ENCODE peak calls at places on chromosome 9, in eight cellular contexts. X, T, G, L, K, O, Q and J are unnamed samples.

GRCh38 chr9:121185178-121185745 is 16.4 kb downstream of the RAB14 start:
- DNase-seq in X (no peak), T (no peak), G (no peak), L (no peak), K (no peak), O (no peak), Q (no peak), J (no peak)

GRCh38 chr9:131276107-131276888 is at the start of gene FAM78A:
- DNase-seq in X (peak; percentile 75), T (no peak), G (peak; percentile 75), L (no peak), K (peak; percentile 14), O (peak; percentile 68), Q (peak; percentile 82), J (no peak)

GRCh38 chr9:108478871-108479332 is 376.9 kb downstream of the ACTL7B start:
- DNase-seq in X (no peak), T (peak; percentile 58), G (no peak), L (no peak), K (peak; percentile 90), O (no peak), Q (no peak), J (no peak)

GRCh38 chr9:95785209-95785608 is 90.3 kb upstream of the ERCC6L2 start:
- DNase-seq in X (no peak), T (no peak), G (no peak), L (no peak), K (no peak), O (no peak), Q (no peak), J (no peak)

GRCh38 chr9:124309665-124310064 is 51.9 kb downstream of the NEK6 start:
- DNase-seq in X (no peak), T (peak; percentile 93), G (no peak), L (no peak), K (peak; percentile 98), O (no peak), Q (no peak), J (no peak)

GRCh38 chr9:133023117-133023890 is 7.5 kb upstream of the GTF3C5 start:
- DNase-seq in X (peak; percentile 36), T (no peak), G (peak; percentile 54), L (peak; percentile 11), K (no peak), O (peak; percentile 60), Q (no peak), J (peak; percentile 46)

GRCh38 chr9:137491735-137492432 is 32.8 kb upstream of the NSMF start:
- DNase-seq in X (no peak), T (no peak), G (no peak), L (no peak), K (no peak), O (no peak), Q (no peak), J (no peak)

GRCh38 chr9:98775831-98776441 is 20.4 kb downstream of the ANKS6 start:
- DNase-seq in X (peak; percentile 75), T (peak; percentile 33), G (peak; percentile 85), L (no peak), K (peak; percentile 86), O (peak; percentile 77), Q (no peak), J (peak; percentile 77)

GRCh38 chr9:129027224-129027684 is 877 bp downstream of the SH3GLB2 start:
- DNase-seq in X (no peak), T (no peak), G (no peak), L (no peak), K (no peak), O (no peak), Q (no peak), J (no peak)

GRCh38 chr9:19985081-19985480 is 196.2 kb upstream of the SLC24A2 start:
- DNase-seq in X (no peak), T (no peak), G (no peak), L (no peak), K (no peak), O (no peak), Q (no peak), J (no peak)

GRCh38 chr9:81801190-81801589 is 111.8 kb upstream of the TLE1 start:
- DNase-seq in X (no peak), T (no peak), G (no peak), L (no peak), K (no peak), O (no peak), Q (no peak), J (no peak)

GRCh38 chr9:122810306-122810946 is 10.5 kb downstream of the OR1K1 start:
- DNase-seq in X (peak; percentile 78), T (peak; percentile 62), G (peak; percentile 89), L (peak; percentile 76), K (peak; percentile 85), O (peak; percentile 76), Q (peak; percentile 67), J (peak; percentile 82)

GRCh38 chr9:134626576-134627416 is 14.8 kb upstream of the COL5A1 start:
- DNase-seq in X (no peak), T (no peak), G (no peak), L (no peak), K (peak; percentile 75), O (no peak), Q (peak; percentile 47), J (no peak)

GRCh38 chr9:133607976-133608375 is 1.2 kb downstream of the FAM163B start:
- DNase-seq in X (no peak), T (no peak), G (no peak), L (no peak), K (no peak), O (no peak), Q (no peak), J (no peak)

GRCh38 chr9:82679488-82679887 is 383.5 kb downstream of the RASEF start:
- DNase-seq in X (no peak), T (no peak), G (no peak), L (no peak), K (no peak), O (no peak), Q (no peak), J (no peak)